ENCODE peak calls at places on chromosomes 12 and 14, in nine cellular contexts. One of them, this sample, is unnamed.

GRCh38 chr12:96719671-96720362 is 187.2 kb upstream of the NEDD1 start:
- DNase-seq in A549: no peak
- DNase-seq in transverse colon: peak; percentile 9
- DNase-seq in body of pancreas: peak; percentile 30
- DNase-seq in endothelial cell of umbilical vein: peak; percentile 63
- DNase-seq in heart left ventricle: no peak
- DNase-seq in sigmoid colon: no peak
- DNase-seq in NB4: peak; percentile 62
- DNase-seq in tibial nerve: no peak
- DNase-seq in this sample: no peak

GRCh38 chr12:92593734-92594402 is 108.9 kb upstream of the PLEKHG7 start:
- DNase-seq in sigmoid colon: peak; percentile 61
- DNase-seq in endothelial cell of umbilical vein: peak; percentile 42
- DNase-seq in transverse colon: peak; percentile 39
- DNase-seq in heart left ventricle: peak; percentile 20
- DNase-seq in body of pancreas: peak; percentile 13
- DNase-seq in A549: peak; percentile 88
- DNase-seq in NB4: peak; percentile 91
- DNase-seq in tibial nerve: no peak
- DNase-seq in this sample: peak; percentile 61

GRCh38 chr12:26334621-26335124 is 139.3 kb downstream of the SSPN start:
- DNase-seq in body of pancreas: no peak
- DNase-seq in transverse colon: no peak
- DNase-seq in NB4: peak; percentile 30
- DNase-seq in heart left ventricle: peak; percentile 28
- DNase-seq in endothelial cell of umbilical vein: no peak
- DNase-seq in sigmoid colon: no peak
- DNase-seq in A549: no peak
- DNase-seq in tibial nerve: no peak
- DNase-seq in this sample: no peak

GRCh38 chr12:22043943-22044342 is 2.1 kb upstream of the CMAS start:
- DNase-seq in endothelial cell of umbilical vein: no peak
- DNase-seq in transverse colon: no peak
- DNase-seq in A549: no peak
- DNase-seq in NB4: no peak
- DNase-seq in body of pancreas: no peak
- DNase-seq in heart left ventricle: no peak
- DNase-seq in sigmoid colon: no peak
- DNase-seq in tibial nerve: no peak
- DNase-seq in this sample: no peak

GRCh38 chr12:15709524-15709923 is 79.7 kb downstream of the EPS8 start:
- DNase-seq in A549: no peak
- DNase-seq in transverse colon: no peak
- DNase-seq in endothelial cell of umbilical vein: no peak
- DNase-seq in sigmoid colon: no peak
- DNase-seq in NB4: no peak
- DNase-seq in tibial nerve: no peak
- DNase-seq in body of pancreas: no peak
- DNase-seq in heart left ventricle: no peak
- DNase-seq in this sample: no peak

GRCh38 chr12:12531194-12531593 is 31.5 kb downstream of the DUSP16 start:
- DNase-seq in endothelial cell of umbilical vein: no peak
- DNase-seq in transverse colon: no peak
- DNase-seq in A549: no peak
- DNase-seq in heart left ventricle: no peak
- DNase-seq in sigmoid colon: no peak
- DNase-seq in body of pancreas: no peak
- DNase-seq in tibial nerve: no peak
- DNase-seq in NB4: no peak
- DNase-seq in this sample: no peak

GRCh38 chr14:73763396-73763795 is 49.2 kb upstream of the PNMA1 start:
- DNase-seq in transverse colon: peak; percentile 26
- DNase-seq in A549: no peak
- DNase-seq in tibial nerve: no peak
- DNase-seq in body of pancreas: peak; percentile 74
- DNase-seq in heart left ventricle: no peak
- DNase-seq in endothelial cell of umbilical vein: no peak
- DNase-seq in sigmoid colon: no peak
- DNase-seq in NB4: no peak
- DNase-seq in this sample: no peak

GRCh38 chr12:64418209-64418608 is 14.0 kb downstream of the XPOT start:
- DNase-seq in transverse colon: no peak
- DNase-seq in endothelial cell of umbilical vein: no peak
- DNase-seq in body of pancreas: no peak
- DNase-seq in A549: no peak
- DNase-seq in tibial nerve: no peak
- DNase-seq in heart left ventricle: no peak
- DNase-seq in NB4: no peak
- DNase-seq in sigmoid colon: no peak
- DNase-seq in this sample: no peak

GRCh38 chr12:25723286-25723685 is 170.2 kb upstream of the LMNTD1 start:
- DNase-seq in A549: no peak
- DNase-seq in endothelial cell of umbilical vein: no peak
- DNase-seq in NB4: no peak
- DNase-seq in transverse colon: no peak
- DNase-seq in body of pancreas: no peak
- DNase-seq in sigmoid colon: no peak
- DNase-seq in heart left ventricle: peak; percentile 7
- DNase-seq in tibial nerve: no peak
- DNase-seq in this sample: no peak

GRCh38 chr14:77305696-77306095 is 15.0 kb downstream of the POMT2 start:
- DNase-seq in A549: no peak
- DNase-seq in transverse colon: no peak
- DNase-seq in body of pancreas: no peak
- DNase-seq in tibial nerve: no peak
- DNase-seq in endothelial cell of umbilical vein: no peak
- DNase-seq in NB4: no peak
- DNase-seq in heart left ventricle: no peak
- DNase-seq in sigmoid colon: no peak
- DNase-seq in this sample: no peak

GRCh38 chr14:69694730-69695663 is 71.9 kb upstream of the SRSF5 start:
- DNase-seq in body of pancreas: no peak
- DNase-seq in transverse colon: no peak
- DNase-seq in tibial nerve: no peak
- DNase-seq in endothelial cell of umbilical vein: peak; percentile 71
- DNase-seq in sigmoid colon: no peak
- DNase-seq in NB4: no peak
- DNase-seq in heart left ventricle: peak; percentile 59
- DNase-seq in A549: no peak
- DNase-seq in this sample: no peak

GRCh38 chr12:15863258-15863835 is 18.8 kb upstream of the STRAP start:
- DNase-seq in tibial nerve: no peak
- DNase-seq in transverse colon: no peak
- DNase-seq in endothelial cell of umbilical vein: no peak
- DNase-seq in sigmoid colon: no peak
- DNase-seq in body of pancreas: no peak
- DNase-seq in heart left ventricle: no peak
- DNase-seq in NB4: no peak
- DNase-seq in A549: no peak
- DNase-seq in this sample: no peak

GRCh38 chr14:22131749-22132476 is 457.1 kb downstream of the DAD1 start:
- DNase-seq in NB4: peak; percentile 30
- DNase-seq in sigmoid colon: no peak
- DNase-seq in endothelial cell of umbilical vein: no peak
- DNase-seq in heart left ventricle: no peak
- DNase-seq in tibial nerve: no peak
- DNase-seq in transverse colon: peak; percentile 30
- DNase-seq in body of pancreas: no peak
- DNase-seq in A549: no peak
- DNase-seq in this sample: no peak

GRCh38 chr14:78164226-78164853 is 5.8 kb upstream of the NRXN3 start:
- DNase-seq in tibial nerve: no peak
- DNase-seq in body of pancreas: peak; percentile 38
- DNase-seq in transverse colon: peak; percentile 31
- DNase-seq in heart left ventricle: no peak
- DNase-seq in sigmoid colon: no peak
- DNase-seq in A549: peak; percentile 60
- DNase-seq in endothelial cell of umbilical vein: no peak
- DNase-seq in NB4: peak; percentile 42
- DNase-seq in this sample: peak; percentile 18

GRCh38 chr12:76698316-76698715 is 65.6 kb upstream of the ZDHHC17 start:
- DNase-seq in sigmoid colon: no peak
- DNase-seq in NB4: no peak
- DNase-seq in body of pancreas: no peak
- DNase-seq in heart left ventricle: no peak
- DNase-seq in transverse colon: no peak
- DNase-seq in tibial nerve: no peak
- DNase-seq in endothelial cell of umbilical vein: no peak
- DNase-seq in A549: no peak
- DNase-seq in this sample: no peak

GRCh38 chr12:2347844-2348476 is 295.2 kb downstream of the CACNA1C start:
- DNase-seq in endothelial cell of umbilical vein: no peak
- DNase-seq in heart left ventricle: no peak
- DNase-seq in A549: no peak
- DNase-seq in body of pancreas: no peak
- DNase-seq in sigmoid colon: no peak
- DNase-seq in transverse colon: no peak
- DNase-seq in tibial nerve: no peak
- DNase-seq in NB4: no peak
- DNase-seq in this sample: no peak

GRCh38 chr12:109963743-109964429 is 32.3 kb downstream of the GIT2 start:
- DNase-seq in sigmoid colon: no peak
- DNase-seq in A549: no peak
- DNase-seq in tibial nerve: no peak
- DNase-seq in NB4: no peak
- DNase-seq in heart left ventricle: no peak
- DNase-seq in endothelial cell of umbilical vein: peak; percentile 79
- DNase-seq in transverse colon: peak; percentile 45
- DNase-seq in body of pancreas: peak; percentile 26
- DNase-seq in this sample: no peak

GRCh38 chr12:48054955-48055821 is 50.7 kb downstream of the SENP1 start:
- DNase-seq in endothelial cell of umbilical vein: no peak
- DNase-seq in tibial nerve: no peak
- DNase-seq in transverse colon: no peak
- DNase-seq in body of pancreas: no peak
- DNase-seq in A549: no peak
- DNase-seq in NB4: no peak
- DNase-seq in sigmoid colon: no peak
- DNase-seq in heart left ventricle: no peak
- DNase-seq in this sample: no peak

GRCh38 chr12:6923003-6923732 is 4.6 kb upstream of the ATN1 start:
- DNase-seq in body of pancreas: no peak
- DNase-seq in heart left ventricle: no peak
- DNase-seq in endothelial cell of umbilical vein: no peak
- DNase-seq in transverse colon: no peak
- DNase-seq in sigmoid colon: peak; percentile 55
- DNase-seq in NB4: no peak
- DNase-seq in A549: no peak
- DNase-seq in tibial nerve: no peak
- DNase-seq in this sample: no peak

GRCh38 chr14:100468557-100468956 is 118.7 kb downstream of the BEGAIN start:
- DNase-seq in A549: no peak
- DNase-seq in heart left ventricle: no peak
- DNase-seq in endothelial cell of umbilical vein: no peak
- DNase-seq in transverse colon: no peak
- DNase-seq in NB4: no peak
- DNase-seq in body of pancreas: no peak
- DNase-seq in sigmoid colon: no peak
- DNase-seq in tibial nerve: no peak
- DNase-seq in this sample: no peak
- TF ChIP-seq POLR2A in A549: no peak
- TF ChIP-seq POLR2A in heart left ventricle: no peak
- TF ChIP-seq POLR2A in endothelial cell of umbilical vein: no peak
- TF ChIP-seq POLR2A in transverse colon: no peak
- TF ChIP-seq POLR2A in NB4: no peak
- TF ChIP-seq POLR2A in body of pancreas: no peak
- TF ChIP-seq POLR2A in sigmoid colon: no peak
- TF ChIP-seq POLR2A in tibial nerve: no peak
- TF ChIP-seq POLR2A in this sample: no peak

GRCh38 chr12:53047221-53048032 is 2.4 kb upstream of the TNS2 start:
- DNase-seq in transverse colon: peak; percentile 83
- DNase-seq in tibial nerve: peak; percentile 77
- DNase-seq in heart left ventricle: peak; percentile 84
- DNase-seq in endothelial cell of umbilical vein: peak; percentile 32
- DNase-seq in sigmoid colon: peak; percentile 94
- DNase-seq in A549: peak; percentile 67
- DNase-seq in NB4: peak; percentile 66
- DNase-seq in body of pancreas: peak; percentile 86
- DNase-seq in this sample: peak; percentile 67
- TF ChIP-seq POLR2A in transverse colon: peak; percentile 31
- TF ChIP-seq POLR2A in tibial nerve: peak; percentile 66
- TF ChIP-seq POLR2A in heart left ventricle: peak; percentile 59
- TF ChIP-seq POLR2A in endothelial cell of umbilical vein: no peak
- TF ChIP-seq POLR2A in sigmoid colon: no peak
- TF ChIP-seq POLR2A in A549: peak; percentile 38
- TF ChIP-seq POLR2A in NB4: no peak
- TF ChIP-seq POLR2A in body of pancreas: peak; percentile 74
- TF ChIP-seq POLR2A in this sample: peak; percentile 51

GRCh38 chr14:65062096-65063075 is 39.9 kb downstream of the MAX start:
- DNase-seq in endothelial cell of umbilical vein: no peak
- DNase-seq in sigmoid colon: no peak
- DNase-seq in NB4: no peak
- DNase-seq in transverse colon: no peak
- DNase-seq in heart left ventricle: no peak
- DNase-seq in tibial nerve: no peak
- DNase-seq in body of pancreas: no peak
- DNase-seq in A549: no peak
- DNase-seq in this sample: peak; percentile 30

GRCh38 chr14:65054471-65055085 is 47.7 kb downstream of the MAX start:
- DNase-seq in transverse colon: no peak
- DNase-seq in endothelial cell of umbilical vein: no peak
- DNase-seq in tibial nerve: no peak
- DNase-seq in A549: no peak
- DNase-seq in sigmoid colon: no peak
- DNase-seq in heart left ventricle: no peak
- DNase-seq in body of pancreas: no peak
- DNase-seq in NB4: peak; percentile 100
- DNase-seq in this sample: no peak

GRCh38 chr14:65052832-65053231 is 49.5 kb downstream of the MAX start:
- DNase-seq in A549: no peak
- DNase-seq in endothelial cell of umbilical vein: no peak
- DNase-seq in body of pancreas: no peak
- DNase-seq in sigmoid colon: no peak
- DNase-seq in heart left ventricle: no peak
- DNase-seq in tibial nerve: no peak
- DNase-seq in NB4: no peak
- DNase-seq in transverse colon: no peak
- DNase-seq in this sample: no peak

GRCh38 chr14:65057704-65058103 is 44.6 kb downstream of the MAX start:
- DNase-seq in body of pancreas: no peak
- DNase-seq in transverse colon: no peak
- DNase-seq in A549: no peak
- DNase-seq in tibial nerve: no peak
- DNase-seq in heart left ventricle: no peak
- DNase-seq in NB4: no peak
- DNase-seq in sigmoid colon: no peak
- DNase-seq in endothelial cell of umbilical vein: no peak
- DNase-seq in this sample: no peak
- TF ChIP-seq POLR2A in body of pancreas: no peak
- TF ChIP-seq POLR2A in transverse colon: no peak
- TF ChIP-seq POLR2A in A549: no peak
- TF ChIP-seq POLR2A in tibial nerve: no peak
- TF ChIP-seq POLR2A in heart left ventricle: no peak
- TF ChIP-seq POLR2A in NB4: no peak
- TF ChIP-seq POLR2A in sigmoid colon: no peak
- TF ChIP-seq POLR2A in endothelial cell of umbilical vein: no peak
- TF ChIP-seq POLR2A in this sample: no peak

GRCh38 chr14:57355081-57355480 is 35.3 kb upstream of the NAA30 start:
- DNase-seq in body of pancreas: no peak
- DNase-seq in endothelial cell of umbilical vein: no peak
- DNase-seq in NB4: no peak
- DNase-seq in transverse colon: no peak
- DNase-seq in heart left ventricle: no peak
- DNase-seq in sigmoid colon: no peak
- DNase-seq in A549: no peak
- DNase-seq in tibial nerve: no peak
- DNase-seq in this sample: no peak
- TF ChIP-seq POLR2A in body of pancreas: no peak
- TF ChIP-seq POLR2A in endothelial cell of umbilical vein: no peak
- TF ChIP-seq POLR2A in NB4: no peak
- TF ChIP-seq POLR2A in transverse colon: no peak
- TF ChIP-seq POLR2A in heart left ventricle: no peak
- TF ChIP-seq POLR2A in sigmoid colon: no peak
- TF ChIP-seq POLR2A in A549: no peak
- TF ChIP-seq POLR2A in tibial nerve: no peak
- TF ChIP-seq POLR2A in this sample: no peak

This sample was measured in H54.